ENCODE peak calls at places on chromosome X, in four cellular contexts. Y, N, P and R are unnamed samples.

GRCh38 chrX:130118396-130118795 is 8.1 kb upstream of the ELF4 start:
- DNase-seq in Y (no peak), N (peak), P (no peak), R (no peak)

GRCh38 chrX:76918033-76918432 is 490.5 kb downstream of the MAGEE1 start:
- DNase-seq in Y (no peak), N (no peak), P (no peak), R (no peak)

GRCh38 chrX:48474127-48474526 is 1.9 kb upstream of the FTSJ1 start:
- DNase-seq in Y (no peak), N (no peak), P (no peak), R (peak)

GRCh38 chrX:140157143-140157542 is 191.8 kb upstream of the CXorf66 start:
- DNase-seq in Y (no peak), N (no peak), P (no peak), R (no peak)

GRCh38 chrX:49270249-49270921 is 792 bp downstream of the PPP1R3F start:
- DNase-seq in Y (no peak), N (no peak), P (no peak), R (no peak)

GRCh38 chrX:12770440-12770839 is 20.8 kb upstream of the PRPS2 start:
- DNase-seq in Y (no peak), N (no peak), P (no peak), R (no peak)

GRCh38 chrX:130523460-130524394 is 121.9 kb downstream of the RBMX2 start:
- DNase-seq in Y (peak), N (peak), P (no peak), R (peak)

GRCh38 chrX:24874604-24875247 is 141.0 kb downstream of the ARX start:
- DNase-seq in Y (no peak), N (no peak), P (no peak), R (no peak)

GRCh38 chrX:91414710-91415109 is 19.9 kb upstream of the PABPC5 start:
- DNase-seq in Y (no peak), N (no peak), P (no peak), R (no peak)

GRCh38 chrX:18698762-18699650 is 8.4 kb upstream of the PPEF1 start:
- DNase-seq in Y (no peak), N (no peak), P (no peak), R (no peak)

GRCh38 chrX:30060718-30061117 is 154.6 kb upstream of the MAGEB2 start:
- DNase-seq in Y (no peak), N (no peak), P (no peak), R (no peak)

DNA sequence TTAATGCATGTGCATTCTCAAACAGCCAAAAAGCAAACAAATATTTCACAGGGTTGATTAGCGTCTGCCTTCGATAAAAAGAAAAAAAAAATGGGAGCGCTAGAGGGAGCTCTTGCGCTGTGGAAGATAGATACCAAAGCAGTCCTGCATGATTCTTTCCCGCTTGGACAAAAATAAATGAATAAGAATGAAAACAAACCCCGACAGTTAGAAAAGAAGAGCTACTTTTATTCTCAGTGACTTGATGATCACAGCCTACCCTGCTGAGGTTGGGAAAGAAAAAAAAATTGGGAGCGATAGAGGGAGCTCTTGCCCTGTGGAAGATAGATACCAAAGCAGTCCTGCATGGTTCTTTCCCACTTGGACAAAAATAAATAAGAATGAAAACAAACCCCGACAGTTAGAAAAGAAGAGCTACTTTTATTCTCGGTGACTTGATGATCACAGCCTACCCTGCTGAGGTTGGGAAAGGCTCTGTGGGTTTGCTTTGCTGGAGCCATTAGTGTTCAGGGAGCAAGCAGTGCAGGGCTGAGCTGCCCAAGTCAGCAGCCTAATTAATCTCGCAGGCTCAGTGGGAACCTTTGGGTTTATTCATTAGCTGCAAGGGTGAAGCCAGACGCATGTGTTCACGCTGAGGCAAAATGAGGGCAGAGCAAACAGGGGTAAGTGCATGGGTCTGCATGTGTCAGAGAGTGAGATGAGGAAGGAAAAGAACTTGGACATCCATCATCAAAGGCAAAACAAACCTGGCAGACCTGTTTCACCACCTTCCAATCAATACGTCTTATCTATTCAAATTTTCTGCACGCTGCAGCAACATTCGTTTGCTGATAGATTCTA is 249.3 kb upstream of the PRKX start:
- DNase-seq in Y (no peak), N (no peak), P (no peak), R (no peak)
- TF ChIP-seq CTCF in Y (peak), N (peak), P (peak), R (peak)

GRCh38 chrX:102711872-102712215 is 404 bp upstream of the GPRASP2 start:
- DNase-seq in Y (no peak), N (no peak), P (no peak), R (no peak)

GRCh38 chrX:102712216-102712966 is at the start of gene GPRASP2:
- DNase-seq in Y (peak), N (peak), P (no peak), R (peak)

GRCh38 chrX:102714994-102715393 is 2.7 kb downstream of the GPRASP2 start:
- DNase-seq in Y (no peak), N (no peak), P (no peak), R (no peak)

GRCh38 chrX:102715967-102716366 is 3.7 kb downstream of the GPRASP2 start:
- DNase-seq in Y (no peak), N (no peak), P (no peak), R (no peak)

DNA sequence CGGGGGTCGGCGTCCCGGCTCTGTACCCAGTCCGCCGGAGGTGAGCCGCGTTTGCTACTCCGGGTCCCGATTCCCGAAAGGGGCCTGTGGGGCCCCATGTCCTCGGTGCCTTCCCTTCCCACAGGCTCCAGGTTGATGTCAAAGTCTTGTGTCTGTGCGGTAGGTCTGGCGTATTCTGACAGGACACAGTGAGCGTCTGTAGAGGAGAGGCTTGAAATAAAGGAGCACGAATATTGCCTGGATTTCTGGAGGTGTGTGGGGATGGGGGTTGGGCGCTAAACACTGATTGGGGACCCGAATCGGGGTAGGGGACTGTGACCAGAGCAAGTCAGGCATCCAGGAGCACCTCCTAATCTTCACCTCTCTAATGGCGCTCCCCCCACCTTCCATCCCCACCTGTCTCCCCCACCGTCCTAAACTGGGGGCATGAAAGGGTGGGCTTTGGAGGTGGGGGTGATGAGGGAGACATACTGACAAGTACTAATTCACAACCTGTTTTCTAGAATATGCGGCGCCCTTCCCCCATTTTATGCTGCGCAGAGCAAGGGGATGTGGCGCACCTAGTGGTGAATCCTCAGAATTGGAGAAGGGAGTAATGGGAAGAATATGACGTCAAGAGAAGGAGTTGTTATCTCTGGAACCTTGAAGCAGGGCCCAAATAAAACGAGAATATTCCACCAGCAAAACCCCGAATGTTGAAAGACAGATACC is 874 bp downstream of the GPRASP2 start:
- DNase-seq in Y (peak), N (peak), P (no peak), R (peak)
- H3K27ac ChIP-seq in Y (peak), N (peak), P (no peak), R (peak)

DNA sequence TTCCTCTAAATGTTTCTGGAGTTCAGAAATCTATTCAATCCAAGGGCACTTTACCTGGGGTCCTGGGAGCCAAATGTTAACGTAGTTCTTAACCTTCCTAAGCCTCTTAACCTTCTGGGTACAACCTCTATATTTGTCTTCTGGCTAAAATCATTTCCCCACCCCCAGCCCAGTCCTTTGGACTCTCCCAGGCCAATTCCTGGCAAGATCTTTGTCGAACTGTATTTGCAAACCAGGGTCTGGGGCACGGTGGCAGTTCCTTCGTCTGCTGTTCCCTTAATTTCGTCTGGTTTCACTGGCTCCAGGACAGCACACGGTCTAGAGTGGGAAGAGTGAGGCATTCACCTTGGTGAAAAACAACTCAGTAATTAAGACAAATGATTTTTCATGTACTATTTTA is 811 bp upstream of the SLC25A5 start:
- DNase-seq in Y (no peak), N (no peak), P (no peak), R (no peak)
- H3K4me3 ChIP-seq in Y (no peak), N (no peak), P (no peak), R (no peak)

DNA sequence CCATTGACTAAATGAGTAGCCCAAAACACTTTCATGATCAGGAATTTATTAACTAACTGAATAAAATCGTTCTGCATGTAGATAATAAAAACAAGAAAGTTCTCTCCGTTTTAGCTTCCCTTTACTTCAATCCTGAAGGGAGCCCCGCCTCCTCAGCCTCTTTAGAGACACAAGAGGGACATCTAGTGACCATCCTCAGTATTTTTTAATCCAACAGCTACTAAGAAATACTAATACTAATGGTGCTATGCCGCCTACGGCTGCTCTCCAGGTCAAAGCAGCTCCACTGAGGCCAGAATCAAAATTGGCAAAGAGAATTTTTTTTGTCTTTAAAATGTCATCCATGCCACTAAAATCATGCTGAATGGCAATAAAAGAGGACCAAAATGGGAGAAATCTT is 3.2 kb upstream of the PCDH19 start:
- DNase-seq in Y (peak), N (no peak), P (no peak), R (peak)
- TF ChIP-seq CTCF in Y (peak), N (peak), P (no peak), R (peak)

GRCh38 chrX:22339459-22339858 is 66.7 kb downstream of the CBLL2 start:
- DNase-seq in Y (no peak), N (no peak), P (no peak), R (no peak)
- H3K27ac ChIP-seq in Y (no peak), N (no peak), P (no peak), R (no peak)